ENCODE peak calls at places on chromosomes 1 and 21, in six cellular contexts. C is neural progenitor cell, M is hepatocyte, Z is GM23338, K is HCT116, L is MM.1S. I is an unnamed sample.

GRCh38 chr1:1779691-1780597 is 1.7 kb upstream of the NADK start:
- DNase-seq in L (peak), K (no peak), Z (peak), C (peak), M (peak), I (no peak)

GRCh38 chr1:68819190-68819829 is 322.4 kb upstream of the DEPDC1 start:
- DNase-seq in K (peak), C (peak), L (peak), M (peak), Z (peak), I (peak)

GRCh38 chr1:223717695-223718363 is 5.5 kb downstream of the CAPN2 start:
- DNase-seq in C (no peak), L (no peak), Z (no peak), K (no peak), M (peak), I (peak)

GRCh38 chr1:109821221-109821669 is 57.5 kb upstream of the EPS8L3 start:
- DNase-seq in M (peak), C (no peak), L (no peak), Z (no peak), K (no peak), I (peak)

GRCh38 chr1:155060736-155061135 is 2.8 kb upstream of the EFNA4 start:
- DNase-seq in Z (no peak), L (no peak), C (no peak), M (no peak), K (no peak), I (no peak)

GRCh38 chr1:202625416-202626360 is 84.6 kb downstream of the SYT2 start:
- DNase-seq in L (peak), Z (peak), C (peak), M (peak), K (peak), I (peak)

GRCh38 chr1:172674831-172675613 is 16.1 kb downstream of the FASLG start:
- DNase-seq in M (no peak), C (no peak), Z (no peak), L (no peak), K (no peak), I (no peak)

GRCh38 chr1:178262101-178262500 is 168.2 kb downstream of the RASAL2 start:
- DNase-seq in L (no peak), M (peak), Z (peak), K (no peak), C (peak), I (peak)

GRCh38 chr1:2413495-2414296 is 1.3 kb upstream of the PEX10 start:
- DNase-seq in M (no peak), L (peak), Z (peak), K (no peak), C (peak), I (peak)

GRCh38 chr1:218456449-218456848 is 111.3 kb downstream of the TGFB2 start:
- DNase-seq in K (no peak), M (no peak), Z (no peak), L (peak), C (no peak), I (no peak)

GRCh38 chr1:6918908-6919511 is 133.8 kb downstream of the CAMTA1 start:
- DNase-seq in M (no peak), C (no peak), Z (no peak), K (no peak), L (peak), I (no peak)

GRCh38 chr21:37971390-37971789 is 55.1 kb upstream of the KCNJ6 start:
- DNase-seq in K (no peak), Z (no peak), C (no peak), L (no peak), M (peak), I (no peak)

GRCh38 chr1:232585486-232585885 is 44.4 kb downstream of the SIPA1L2 start:
- DNase-seq in K (no peak), M (no peak), Z (no peak), C (no peak), L (no peak), I (no peak)

GRCh38 chr21:14843991-14844390 is 220.8 kb downstream of the NRIP1 start:
- DNase-seq in C (no peak), K (no peak), M (no peak), L (no peak), Z (no peak), I (no peak)

GRCh38 chr1:9128520-9129371 is at the start of gene GPR157:
- DNase-seq in L (peak), C (peak), K (peak), M (peak), Z (peak), I (peak)

GRCh38 chr1:218785928-218786327 is 387.8 kb upstream of the LYPLAL1 start:
- DNase-seq in M (no peak), L (no peak), Z (no peak), C (no peak), K (no peak), I (no peak)

GRCh38 chr1:93733340-93733739 is 51.7 kb upstream of the BCAR3 start:
- DNase-seq in M (no peak), C (peak), Z (no peak), L (no peak), K (no peak), I (no peak)

GRCh38 chr1:198686069-198686728 is 47.4 kb downstream of the PTPRC start:
- DNase-seq in Z (peak), C (no peak), L (peak), M (peak), K (peak), I (peak)

GRCh38 chr1:109804660-109805059 is 40.9 kb upstream of the EPS8L3 start:
- DNase-seq in C (no peak), Z (no peak), K (no peak), M (no peak), L (no peak), I (no peak)

GRCh38 chr21:27700974-27701614 is 734.2 kb upstream of the ADAMTS5 start:
- DNase-seq in M (peak), C (peak), Z (peak), L (peak), K (no peak), I (peak)

GRCh38 chr1:115712911-115713609 is 55.5 kb downstream of the CASQ2 start:
- DNase-seq in L (no peak), K (no peak), Z (peak), C (no peak), M (no peak), I (peak)

GRCh38 chr1:117826119-117826518 is 103.3 kb downstream of the GDAP2 start:
- DNase-seq in K (no peak), L (no peak), C (no peak), M (no peak), Z (no peak), I (no peak)

GRCh38 chr1:24874056-24874455 is 56.0 kb downstream of the RUNX3 start:
- DNase-seq in Z (no peak), M (no peak), L (no peak), C (no peak), K (no peak), I (no peak)
- TF ChIP-seq CTCF in Z (no peak), M (no peak), L (no peak), C (no peak), K (no peak), I (no peak)

GRCh38 chr1:81588149-81588548 is 212.6 kb upstream of the ADGRL2 start:
- DNase-seq in C (no peak), M (no peak), L (no peak), Z (no peak), K (no peak), I (no peak)
- TF ChIP-seq EZH2 in C (no peak), M (no peak), L (no peak), Z (no peak), K (no peak), I (no peak)

GRCh38 chr1:19123837-19124236 is 86.2 kb downstream of the UBR4 start:
- DNase-seq in Z (no peak), K (no peak), M (no peak), L (no peak), C (no peak), I (no peak)
- TF ChIP-seq EZH2phosphoT487 in Z (no peak), K (no peak), M (no peak), L (no peak), C (no peak), I (no peak)

GRCh38 chr1:147842578-147842977 is 60.0 kb upstream of the GJA8 start:
- DNase-seq in M (no peak), K (no peak), Z (no peak), L (no peak), C (no peak), I (no peak)

GRCh38 chr1:147837845-147838363 is 64.7 kb upstream of the GJA8 start:
- DNase-seq in M (no peak), K (no peak), Z (peak), L (peak), C (no peak), I (no peak)

GRCh38 chr1:147837129-147837776 is 65.3 kb upstream of the GJA8 start:
- DNase-seq in L (no peak), Z (peak), K (no peak), M (no peak), C (peak), I (no peak)

GRCh38 chr1:147843486-147843885 is 59.1 kb upstream of the GJA8 start:
- DNase-seq in Z (no peak), C (no peak), L (no peak), K (no peak), M (no peak), I (no peak)

GRCh38 chr1:147840909-147841308 is 61.7 kb upstream of the GJA8 start:
- DNase-seq in L (no peak), C (no peak), K (peak), Z (no peak), M (peak), I (no peak)
- TF ChIP-seq CTCF in L (no peak), C (no peak), K (peak), Z (peak), M (no peak), I (peak)

DNA sequence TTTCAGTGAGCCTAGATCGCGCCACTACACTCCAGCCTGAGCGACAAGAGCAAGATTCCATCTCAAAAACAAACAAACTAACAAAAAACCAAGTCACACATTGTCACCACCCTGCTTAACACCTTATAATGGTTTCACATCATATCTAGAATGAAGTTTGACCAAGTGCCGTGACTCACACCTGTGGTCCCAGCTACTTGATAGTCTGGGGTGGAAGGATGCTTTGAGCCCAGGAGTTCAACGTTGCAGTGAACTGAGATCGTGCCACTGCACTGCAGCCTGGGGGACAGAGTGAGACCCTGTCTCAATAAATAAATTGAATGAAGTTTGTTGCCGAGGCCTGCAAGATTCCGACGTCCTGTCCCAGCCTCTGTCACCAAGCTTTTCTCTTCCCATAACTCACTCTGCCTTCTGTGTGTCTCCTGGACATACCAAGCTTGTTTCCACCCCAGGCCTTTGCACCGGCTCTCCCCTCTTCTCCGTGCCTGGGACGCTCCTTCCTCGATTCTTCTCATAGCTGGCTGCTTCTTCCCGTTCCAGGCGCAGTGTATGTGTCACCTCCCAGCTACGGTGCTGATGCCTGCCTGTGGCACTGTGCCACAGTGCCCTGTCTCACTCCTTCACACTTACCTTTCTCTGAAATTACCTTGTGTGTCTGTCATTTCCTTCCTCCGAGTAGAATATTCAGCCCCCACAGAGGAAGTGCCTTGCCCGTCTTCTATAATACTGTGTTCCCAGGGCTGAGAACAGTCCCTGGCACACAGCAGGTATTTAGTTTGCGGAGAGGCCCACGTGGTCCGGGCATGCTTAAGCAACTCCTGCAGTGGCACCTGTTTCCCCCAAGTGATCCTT is 3.8 kb upstream of the SELENON start:
- DNase-seq in K (no peak), Z (no peak), C (no peak), M (no peak), L (no peak), I (peak)
- TF ChIP-seq EZH2 in K (no peak), Z (no peak), C (no peak), M (no peak), L (no peak), I (no peak)

DNA sequence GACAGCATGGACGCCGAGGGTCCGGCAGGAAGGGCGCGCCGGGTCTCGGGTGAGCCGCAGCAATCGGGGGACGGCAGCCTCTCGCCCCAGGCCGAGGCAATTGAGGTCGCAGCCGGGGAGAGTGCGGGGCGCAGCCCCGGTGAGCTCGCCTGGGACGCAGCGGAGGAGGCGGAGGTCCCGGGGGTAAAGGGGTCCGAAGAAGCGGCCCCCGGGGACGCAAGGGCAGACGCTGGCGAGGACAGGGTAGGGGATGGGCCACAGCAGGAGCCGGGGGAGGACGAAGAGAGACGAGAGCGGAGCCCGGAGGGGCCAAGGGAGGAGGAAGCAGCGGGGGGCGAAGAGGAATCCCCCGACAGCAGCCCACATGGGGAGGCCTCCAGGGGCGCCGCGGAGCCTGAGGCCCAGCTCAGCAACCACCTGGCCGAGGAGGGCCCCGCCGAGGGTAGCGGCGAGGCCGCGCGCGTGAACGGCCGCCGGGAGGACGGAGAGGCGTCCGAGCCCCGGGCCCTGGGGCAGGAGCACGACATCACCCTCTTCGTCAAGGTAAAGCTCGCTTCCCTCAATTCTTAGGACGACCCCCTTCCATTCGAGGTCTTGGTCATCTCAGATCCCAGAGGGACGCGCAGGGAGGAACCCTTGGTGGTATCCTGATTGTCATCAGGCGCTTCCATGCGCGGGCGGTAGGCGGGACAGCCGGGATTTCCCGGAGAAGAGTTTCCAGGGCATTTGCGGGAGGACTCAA is 1.6 kb downstream of the CLIC6 start:
- DNase-seq in M (peak), C (peak), K (no peak), L (no peak), Z (peak), I (no peak)
- TF ChIP-seq EZH2phosphoT487 in M (no peak), C (peak), K (no peak), L (no peak), Z (no peak), I (no peak)

DNA sequence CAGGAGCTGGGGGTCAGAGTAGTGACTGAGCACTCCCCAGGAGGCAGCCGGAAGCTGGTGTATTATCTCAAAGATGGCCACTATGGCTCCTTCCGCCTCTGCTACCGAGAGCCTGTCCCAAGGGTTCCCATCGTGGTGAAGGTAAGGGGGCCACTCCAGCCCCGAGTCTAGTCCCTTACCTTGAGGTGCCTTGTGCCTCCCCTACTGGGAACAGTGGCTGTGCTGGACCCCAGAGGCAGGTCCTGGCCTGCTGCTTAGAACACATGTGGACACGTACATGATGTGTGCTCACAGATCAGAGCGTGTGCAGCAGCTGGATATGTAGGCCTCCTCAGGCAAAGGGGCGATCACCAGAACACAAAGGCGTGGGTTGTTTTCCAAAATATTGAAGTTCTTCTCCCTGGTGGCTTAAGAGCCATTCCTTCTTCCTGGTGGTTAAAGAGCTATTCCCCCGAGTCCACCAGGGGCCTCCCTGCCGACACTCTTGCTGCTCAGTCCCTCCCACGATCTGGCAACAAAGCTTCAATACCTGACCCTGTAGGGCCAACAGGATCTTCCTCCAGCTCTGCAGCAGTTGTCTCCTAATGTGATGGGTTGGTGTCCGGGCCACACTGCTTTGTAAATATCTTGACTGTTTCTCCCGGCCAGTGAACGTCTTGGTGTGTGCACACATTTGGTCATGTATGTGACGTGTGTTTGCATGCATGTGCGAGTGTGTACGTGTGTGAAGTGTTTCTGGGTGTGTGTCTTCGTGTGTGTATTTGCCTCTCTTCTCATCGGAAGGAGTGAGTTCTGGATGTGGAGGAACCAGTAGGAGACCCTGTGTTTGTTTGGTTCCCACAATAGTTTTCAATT is 68.4 kb upstream of the TINAGL1 start:
- DNase-seq in K (no peak), L (no peak), Z (peak), C (no peak), M (no peak), I (no peak)
- TF ChIP-seq CTCF in K (no peak), L (no peak), Z (peak), C (no peak), M (no peak), I (no peak)

GRCh38 chr1:63327417-63328139 is 5.2 kb downstream of the FOXD3 start:
- DNase-seq in C (peak), K (peak), L (peak), M (peak), Z (peak), I (peak)

GRCh38 chr1:63328140-63328521 is 5.8 kb downstream of the FOXD3 start:
- DNase-seq in M (no peak), C (peak), K (no peak), L (no peak), Z (peak), I (no peak)

GRCh38 chr1:63329621-63330330 is 7.4 kb downstream of the FOXD3 start:
- DNase-seq in M (no peak), L (no peak), C (no peak), K (no peak), Z (peak), I (no peak)

GRCh38 chr1:63326473-63327380 is 4.4 kb downstream of the FOXD3 start:
- DNase-seq in Z (peak), C (peak), L (no peak), M (peak), K (no peak), I (no peak)

GRCh38 chr1:63330331-63330916 is 8.1 kb downstream of the FOXD3 start:
- DNase-seq in K (no peak), Z (peak), C (peak), M (no peak), L (no peak), I (no peak)
- TF ChIP-seq EZH2 in K (no peak), Z (no peak), C (peak), M (peak), L (no peak), I (no peak)

GRCh38 chr1:244918422-244919319 is 54.3 kb upstream of the HNRNPU start:
- DNase-seq in Z (peak), C (peak), M (peak), L (peak), K (no peak), I (peak)
- TF ChIP-seq EZH2phosphoT487 in Z (no peak), C (no peak), M (no peak), L (no peak), K (no peak), I (no peak)

I was measured in PC-3.